ENCODE peak calls at places on chromosomes 11 and 22, in seven cellular contexts. U, C, Y, Q, I, A and O are unnamed samples.
A peak's percentile ranks its signal among the peaks of the same experiment; 100 is the strongest.

GRCh38 chr11:10779086-10779485 is 28.0 kb downstream of the CTR9 start:
- DNase-seq in Q (no peak), Y (no peak), C (no peak), I (no peak), A (no peak), U (no peak), O (no peak)

GRCh38 chr11:83629775-83630174 is 343.6 kb upstream of the CCDC90B start:
- DNase-seq in Y (no peak), Q (no peak), A (no peak), I (no peak), U (no peak), C (no peak), O (no peak)

GRCh38 chr11:8099291-8099899 is 18.4 kb downstream of the TUB start:
- DNase-seq in A (peak; percentile 88), I (peak; percentile 72), Q (peak; percentile 85), C (peak; percentile 90), Y (peak; percentile 39), U (no peak), O (peak; percentile 66)

GRCh38 chr11:76724162-76724768 is 53.7 kb upstream of the LRRC32 start:
- DNase-seq in Q (no peak), U (no peak), C (peak; percentile 15), A (no peak), I (no peak), Y (no peak), O (no peak)

GRCh38 chr11:58394195-58394594 is 12.5 kb downstream of the OR5B3 start:
- DNase-seq in I (no peak), Q (no peak), Y (no peak), C (no peak), U (no peak), A (peak; percentile 70), O (no peak)

GRCh38 chr11:127074151-127074761 is 73.7 kb upstream of the KIRREL3 start:
- DNase-seq in U (no peak), Q (peak; percentile 66), C (no peak), I (no peak), A (peak; percentile 9), Y (no peak), O (peak; percentile 83)

GRCh38 chr11:75035911-75036536 is 47.3 kb downstream of the NEU3 start:
- DNase-seq in A (no peak), I (no peak), U (no peak), Y (no peak), C (no peak), Q (no peak), O (peak; percentile 65)

GRCh38 chr11:79393362-79394043 is 47.3 kb downstream of the TENM4 start:
- DNase-seq in C (no peak), U (no peak), I (no peak), Y (no peak), Q (no peak), A (no peak), O (no peak)

GRCh38 chr11:65522640-65523322 is 2.1 kb upstream of the SCYL1 start:
- DNase-seq in Y (peak; percentile 78), C (peak; percentile 19), Q (peak; percentile 56), U (no peak), A (no peak), I (no peak), O (no peak)

GRCh38 chr11:22130462-22131053 is 62.3 kb upstream of the ANO5 start:
- DNase-seq in Y (no peak), A (no peak), U (no peak), I (no peak), Q (peak; percentile 17), C (no peak), O (no peak)

GRCh38 chr22:46259374-46259773 is 3.8 kb downstream of the PKDREJ start:
- DNase-seq in C (peak; percentile 49), Q (no peak), I (no peak), U (no peak), Y (no peak), A (no peak), O (no peak)

GRCh38 chr11:77113382-77114088 is 10.9 kb downstream of the OMP start:
- DNase-seq in I (peak; percentile 41), Q (no peak), C (no peak), A (no peak), Y (no peak), U (no peak), O (peak; percentile 79)

GRCh38 chr11:95589893-95590612 is 199.5 kb downstream of the FAM76B start:
- DNase-seq in I (no peak), C (no peak), Q (no peak), A (no peak), Y (no peak), U (no peak), O (peak; percentile 56)

GRCh38 chr11:18802381-18803257 is 11.0 kb upstream of the PTPN5 start:
- DNase-seq in C (no peak), A (peak; percentile 78), I (peak; percentile 49), U (no peak), Q (peak; percentile 69), Y (no peak), O (peak; percentile 41)